ENCODE peak calls at places on chromosomes 4 and X, in seven cellular contexts. A, W, M, F, I, T and J are unnamed samples.

GRCh38 chr4:40990202-40990898 is 224.0 kb downstream of the APBB2 start:
- DNase-seq in T (no peak), M (no peak), W (peak), I (peak), F (no peak), A (no peak), J (no peak)

GRCh38 chrX:96861228-96861627 is 22.5 kb upstream of the RPA4 start:
- DNase-seq in M (no peak), W (no peak), T (no peak), I (no peak), F (no peak), A (no peak), J (no peak)

GRCh38 chrX:15468036-15468435 is 25.1 kb downstream of the PIR start:
- DNase-seq in I (no peak), A (no peak), F (peak), M (peak), T (no peak), W (no peak), J (no peak)

GRCh38 chr4:7109169-7109568 is 41.3 kb upstream of the GRPEL1 start:
- DNase-seq in M (no peak), T (no peak), I (no peak), W (no peak), A (no peak), F (no peak), J (no peak)

GRCh38 chr4:70197842-70198241 is 2.3 kb downstream of the ODAM start:
- DNase-seq in F (no peak), T (no peak), W (peak), M (no peak), I (no peak), A (no peak), J (no peak)

GRCh38 chrX:67724359-67725110 is 180.7 kb downstream of the AR start:
- DNase-seq in I (no peak), M (no peak), T (no peak), A (no peak), W (no peak), F (no peak), J (no peak)

GRCh38 chrX:113157496-113157895 is 316.9 kb upstream of the AMOT start:
- DNase-seq in A (no peak), I (no peak), F (no peak), T (no peak), W (no peak), M (peak), J (no peak)

GRCh38 chr4:37675587-37676290 is 10.4 kb downstream of the RELL1 start:
- DNase-seq in F (no peak), A (no peak), W (no peak), M (no peak), I (peak), T (peak), J (peak)

GRCh38 chrX:113868716-113869115 is 715.2 kb upstream of the HTR2C start:
- DNase-seq in A (no peak), W (no peak), F (no peak), M (no peak), T (no peak), I (no peak), J (no peak)

GRCh38 chr4:41192136-41192535 is 22.2 kb downstream of the APBB2 start:
- DNase-seq in W (no peak), F (no peak), A (no peak), M (no peak), T (no peak), I (no peak), J (no peak)

GRCh38 chr4:109990307-109991257 is 77.9 kb downstream of the EGF start:
- DNase-seq in M (no peak), A (no peak), F (no peak), W (no peak), I (peak), T (peak), J (peak)

GRCh38 chr4:47641755-47642154 is 156.7 kb downstream of the ATP10D start:
- DNase-seq in I (no peak), M (no peak), A (no peak), T (no peak), W (no peak), F (no peak), J (no peak)

GRCh38 chr4:68272860-68273259 is 27.4 kb upstream of the TMPRSS11B start:
- DNase-seq in F (no peak), I (no peak), T (no peak), M (no peak), W (no peak), A (no peak), J (no peak)

GRCh38 chr4:56655627-56656345 is 25.3 kb downstream of the HOPX start:
- DNase-seq in A (peak), W (no peak), F (peak), T (peak), I (no peak), M (no peak), J (peak)

GRCh38 chr4:123233409-123233808 is 163.2 kb upstream of the SPRY1 start:
- DNase-seq in T (no peak), A (no peak), I (no peak), W (no peak), M (no peak), F (no peak), J (no peak)

GRCh38 chr4:71130827-71131603 is 137.6 kb downstream of the DCK start:
- DNase-seq in W (no peak), M (no peak), F (no peak), A (no peak), T (no peak), I (no peak), J (no peak)

GRCh38 chr4:19927381-19927780 is 324.3 kb upstream of the SLIT2 start:
- DNase-seq in F (no peak), A (no peak), I (no peak), M (no peak), T (no peak), W (no peak), J (no peak)

GRCh38 chr4:46484881-46485280 is 95.0 kb upstream of the GABRA2 start:
- DNase-seq in T (no peak), I (no peak), M (no peak), W (no peak), A (no peak), F (no peak), J (no peak)

GRCh38 chrX:16212436-16212835 is 45.2 kb downstream of the MAGEB17 start:
- DNase-seq in W (peak), M (peak), F (peak), A (no peak), T (no peak), I (no peak), J (no peak)

GRCh38 chr4:101191302-101192098 is 155.8 kb downstream of the PPP3CA start:
- DNase-seq in F (peak), A (peak), I (no peak), T (no peak), W (no peak), M (no peak), J (no peak)

GRCh38 chr4:2964077-2964471 is 703 bp downstream of the GRK4 start:
- DNase-seq in M (peak), I (no peak), A (no peak), T (no peak), F (peak), W (no peak), J (no peak)

GRCh38 chrX:105167233-105167632 is 53.3 kb downstream of the TEX13A start:
- DNase-seq in T (no peak), F (no peak), W (no peak), I (no peak), M (no peak), A (no peak), J (no peak)

GRCh38 chrX:50996930-50997329 is 86.4 kb downstream of the BMP15 start:
- DNase-seq in A (no peak), T (no peak), W (no peak), I (no peak), F (no peak), M (no peak), J (no peak)

GRCh38 chrX:8235026-8235425 is 64.0 kb upstream of the VCX2 start:
- DNase-seq in M (no peak), I (no peak), A (no peak), T (no peak), F (no peak), W (no peak), J (no peak)

GRCh38 chrX:54482839-54483593 is 13.0 kb downstream of the FGD1 start:
- DNase-seq in M (no peak), F (peak), A (peak), T (no peak), W (no peak), I (no peak), J (no peak)

GRCh38 chr4:94472056-94472826 is 20.5 kb downstream of the PDLIM5 start:
- DNase-seq in M (no peak), I (no peak), W (peak), T (no peak), A (no peak), F (no peak), J (no peak)
- TF ChIP-seq TAF1 in M (no peak), I (no peak), W (no peak), T (no peak), A (no peak), F (peak), J (no peak)

GRCh38 chr4:10120943-10121567 is 4.5 kb upstream of the WDR1 start:
- DNase-seq in M (no peak), T (no peak), I (no peak), F (no peak), A (no peak), W (peak), J (no peak)
- TF ChIP-seq TAF1 in M (no peak), T (no peak), I (no peak), F (no peak), A (no peak), W (no peak), J (no peak)

GRCh38 chr4:818106-818921 is 7.6 kb downstream of the CPLX1 start:
- DNase-seq in M (no peak), T (no peak), F (no peak), I (no peak), A (no peak), W (no peak), J (no peak)
- TF ChIP-seq TAF1 in M (no peak), T (no peak), F (no peak), I (no peak), A (no peak), W (no peak), J (no peak)

DNA sequence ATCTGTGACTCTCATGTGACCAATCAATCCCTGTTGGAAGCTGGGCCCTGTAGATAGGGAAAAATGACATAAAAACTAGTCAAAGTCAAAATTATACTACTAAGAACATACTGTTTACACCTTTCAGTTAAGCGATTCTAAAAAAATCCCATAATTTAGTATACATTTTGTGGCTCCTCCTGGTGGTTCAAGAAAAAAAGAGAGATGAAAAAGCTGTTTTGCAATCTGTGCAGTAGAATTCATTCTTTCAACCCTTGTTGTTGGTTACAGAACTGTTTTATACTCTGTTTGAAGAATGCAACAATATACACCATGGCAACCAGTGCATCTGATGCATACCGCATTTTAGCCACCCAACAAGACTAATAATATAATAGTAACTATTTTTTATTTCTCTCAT is 66.8 kb upstream of the ANK2 start:
- DNase-seq in M (no peak), T (no peak), A (no peak), W (no peak), I (no peak), F (no peak), J (no peak)
- TF ChIP-seq TAF1 in M (no peak), T (no peak), A (no peak), W (no peak), I (no peak), F (no peak), J (no peak)

GRCh38 chr4:8235224-8235623 is 34.3 kb upstream of the HTRA3 start:
- DNase-seq in A (no peak), M (no peak), W (no peak), I (no peak), T (no peak), F (no peak), J (no peak)
- TF ChIP-seq TAF1 in A (no peak), M (no peak), W (no peak), I (no peak), T (no peak), F (no peak), J (no peak)

DNA sequence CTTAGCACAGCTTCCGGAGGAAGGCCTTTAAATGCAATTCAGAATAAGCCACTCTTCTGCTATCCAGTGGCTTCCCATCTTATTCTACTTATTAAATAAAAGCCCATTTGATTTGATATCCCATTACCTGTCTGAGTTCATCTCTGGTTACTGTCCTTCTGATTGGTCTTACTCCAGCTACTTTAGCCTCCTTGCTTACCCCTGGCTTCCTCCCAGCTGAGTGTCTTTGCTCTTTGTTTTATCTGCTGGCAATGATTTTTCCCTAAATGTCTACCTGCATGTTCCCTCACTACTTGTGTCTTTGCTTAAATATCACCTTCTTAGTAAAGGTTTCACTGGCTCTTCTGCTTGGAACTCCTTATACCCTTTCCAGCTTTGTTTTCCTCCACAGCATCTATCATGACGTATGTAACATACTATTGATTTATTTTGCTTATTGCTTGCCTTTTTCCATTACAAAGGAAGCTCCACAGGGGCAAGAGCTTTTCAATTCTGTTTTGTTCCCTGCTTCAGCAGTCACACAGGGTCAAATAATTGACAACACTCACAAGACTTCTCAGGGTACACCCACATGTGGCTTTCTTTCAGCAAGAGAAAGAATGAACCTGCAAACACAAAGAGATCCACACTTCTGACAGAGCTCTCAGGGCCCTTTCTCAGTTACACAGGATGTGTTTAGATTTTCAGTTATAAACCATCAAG is 63.8 kb downstream of the TBC1D19 start:
- DNase-seq in F (no peak), T (no peak), W (no peak), A (no peak), I (no peak), M (no peak), J (no peak)
- TF ChIP-seq TAF1 in F (no peak), T (no peak), W (no peak), A (no peak), I (no peak), M (no peak), J (no peak)

GRCh38 chr4:1338752-1339414 is 8.1 kb upstream of the UVSSA start:
- DNase-seq in M (no peak), T (no peak), F (no peak), A (no peak), W (no peak), I (no peak), J (no peak)

GRCh38 chr4:1337951-1338751 is 8.9 kb upstream of the UVSSA start:
- DNase-seq in A (no peak), F (no peak), M (no peak), I (no peak), W (no peak), T (no peak), J (no peak)

GRCh38 chr4:1336079-1336478 is 10.9 kb upstream of the UVSSA start:
- DNase-seq in T (no peak), F (no peak), I (no peak), A (no peak), M (no peak), W (peak), J (no peak)

GRCh38 chr4:1339489-1339888 is 7.5 kb upstream of the UVSSA start:
- DNase-seq in W (no peak), A (no peak), T (no peak), I (no peak), M (no peak), F (no peak), J (no peak)

GRCh38 chr4:1337376-1337831 is 9.6 kb upstream of the UVSSA start:
- DNase-seq in I (no peak), W (peak), A (no peak), F (no peak), T (no peak), M (peak), J (no peak)
- TF ChIP-seq TAF1 in I (no peak), W (no peak), A (no peak), F (no peak), T (no peak), M (no peak), J (no peak)

GRCh38 chrX:101348452-101349222 is at the start of gene TIMM8A:
- DNase-seq in M (peak), W (peak), A (peak), I (peak), T (peak), F (peak), J (peak)
- TF ChIP-seq TAF1 in M (peak), W (peak), A (peak), I (no peak), T (peak), F (no peak), J (no peak)

DNA sequence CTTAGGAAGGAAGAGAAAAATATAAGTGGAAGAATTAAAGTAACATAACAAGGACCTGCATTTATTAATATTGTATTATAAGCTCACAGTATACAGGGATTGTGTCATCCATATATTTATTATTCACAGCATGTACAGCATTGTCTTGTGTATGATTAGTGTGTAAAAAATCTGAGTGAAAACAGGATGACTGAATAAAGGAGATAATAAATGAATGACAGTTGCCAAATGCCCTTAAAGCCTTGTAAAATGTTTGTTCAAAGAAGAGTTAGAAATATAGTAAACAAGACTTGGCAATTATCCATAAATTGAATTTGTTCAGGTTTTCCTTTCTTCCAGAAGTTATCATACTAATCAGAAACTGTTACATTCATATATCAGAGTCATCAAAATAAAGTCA is 172.7 kb downstream of the BTC start:
- DNase-seq in F (no peak), A (no peak), M (no peak), I (no peak), T (no peak), W (no peak), J (no peak)
- TF ChIP-seq TAF1 in F (no peak), A (no peak), M (no peak), I (no peak), T (no peak), W (no peak), J (no peak)